ENCODE peak calls at places on chromosome 19, in four cellular contexts. One of them, this sample, is unnamed.

GRCh38 chr19:11138659-11139526 is 16.7 kb downstream of the SPC24 start:
- DNase-seq in kidney epithelial cell: peak; percentile 53
- DNase-seq in NCI-H748 treated with DMSO at 0.1 percent for 48 hours: no peak
- DNase-seq in aorta: peak; percentile 90
- DNase-seq in this sample: no peak

GRCh38 chr19:42284641-42285341 is 15.7 kb downstream of the CIC start:
- DNase-seq in kidney epithelial cell: no peak
- DNase-seq in NCI-H748 treated with DMSO at 0.1 percent for 48 hours: peak; percentile 50
- DNase-seq in aorta: no peak
- DNase-seq in this sample: no peak

GRCh38 chr19:51365211-51366049 is 758 bp downstream of the ETFB start:
- DNase-seq in NCI-H748 treated with DMSO at 0.1 percent for 48 hours: no peak
- DNase-seq in aorta: no peak
- DNase-seq in kidney epithelial cell: no peak
- DNase-seq in this sample: no peak

GRCh38 chr19:16406356-16406755 is 65.4 kb downstream of the EPS15L1 start:
- DNase-seq in kidney epithelial cell: no peak
- DNase-seq in aorta: no peak
- DNase-seq in NCI-H748 treated with DMSO at 0.1 percent for 48 hours: no peak
- DNase-seq in this sample: no peak

GRCh38 chr19:798415-799075 is 1.3 kb downstream of the PTBP1 start:
- DNase-seq in aorta: peak; percentile 52
- DNase-seq in NCI-H748 treated with DMSO at 0.1 percent for 48 hours: no peak
- DNase-seq in kidney epithelial cell: no peak
- DNase-seq in this sample: no peak

GRCh38 chr19:45448887-45449299 is 18.9 kb upstream of the FOSB start:
- DNase-seq in kidney epithelial cell: no peak
- DNase-seq in NCI-H748 treated with DMSO at 0.1 percent for 48 hours: no peak
- DNase-seq in aorta: no peak
- DNase-seq in this sample: no peak

GRCh38 chr19:4023600-4024398 is 16.3 kb downstream of the PIAS4 start:
- DNase-seq in aorta: no peak
- DNase-seq in NCI-H748 treated with DMSO at 0.1 percent for 48 hours: no peak
- DNase-seq in kidney epithelial cell: no peak
- DNase-seq in this sample: no peak

GRCh38 chr19:36047835-36048234 is 6.2 kb downstream of the THAP8 start:
- DNase-seq in NCI-H748 treated with DMSO at 0.1 percent for 48 hours: no peak
- DNase-seq in kidney epithelial cell: no peak
- DNase-seq in aorta: no peak
- DNase-seq in this sample: no peak

GRCh38 chr19:2186071-2186846 is 22.5 kb downstream of the DOT1L start:
- DNase-seq in kidney epithelial cell: no peak
- DNase-seq in aorta: peak; percentile 94
- DNase-seq in NCI-H748 treated with DMSO at 0.1 percent for 48 hours: no peak
- DNase-seq in this sample: peak; percentile 50

GRCh38 chr19:11355160-11356073 is at the start of gene PLPPR2:
- DNase-seq in kidney epithelial cell: no peak
- DNase-seq in aorta: peak; percentile 96
- DNase-seq in NCI-H748 treated with DMSO at 0.1 percent for 48 hours: peak; percentile 57
- DNase-seq in this sample: peak; percentile 92

GRCh38 chr19:16382775-16383543 is 58.3 kb downstream of the KLF2 start:
- DNase-seq in NCI-H748 treated with DMSO at 0.1 percent for 48 hours: no peak
- DNase-seq in kidney epithelial cell: peak; percentile 29
- DNase-seq in aorta: peak; percentile 92
- DNase-seq in this sample: peak; percentile 80

GRCh38 chr19:49749055-49749716 is 13.9 kb downstream of the TSKS start:
- DNase-seq in NCI-H748 treated with DMSO at 0.1 percent for 48 hours: no peak
- DNase-seq in aorta: no peak
- DNase-seq in kidney epithelial cell: no peak
- DNase-seq in this sample: no peak

GRCh38 chr19:47190167-47190727 is 40.8 kb downstream of the BBC3 start:
- DNase-seq in aorta: peak; percentile 86
- DNase-seq in NCI-H748 treated with DMSO at 0.1 percent for 48 hours: no peak
- DNase-seq in kidney epithelial cell: peak; percentile 67
- DNase-seq in this sample: no peak

GRCh38 chr19:45400192-45400591 is 4.7 kb downstream of the PPP1R13L start:
- DNase-seq in aorta: no peak
- DNase-seq in NCI-H748 treated with DMSO at 0.1 percent for 48 hours: no peak
- DNase-seq in kidney epithelial cell: no peak
- DNase-seq in this sample: no peak

GRCh38 chr19:14435320-14436050 is 2.4 kb downstream of the PKN1 start:
- DNase-seq in kidney epithelial cell: no peak
- DNase-seq in NCI-H748 treated with DMSO at 0.1 percent for 48 hours: no peak
- DNase-seq in aorta: no peak
- DNase-seq in this sample: no peak

GRCh38 chr19:47523473-47523872 is 8.6 kb upstream of the NAPA start:
- DNase-seq in NCI-H748 treated with DMSO at 0.1 percent for 48 hours: peak; percentile 10
- DNase-seq in aorta: no peak
- DNase-seq in kidney epithelial cell: no peak
- DNase-seq in this sample: no peak

GRCh38 chr19:18097217-18097992 is at the start of gene MAST3:
- DNase-seq in NCI-H748 treated with DMSO at 0.1 percent for 48 hours: peak; percentile 20
- DNase-seq in kidney epithelial cell: peak; percentile 18
- DNase-seq in aorta: peak; percentile 93
- DNase-seq in this sample: peak; percentile 66

GRCh38 chr19:19627716-19628498 is at the start of gene LPAR2:
- DNase-seq in kidney epithelial cell: no peak
- DNase-seq in aorta: no peak
- DNase-seq in NCI-H748 treated with DMSO at 0.1 percent for 48 hours: peak; percentile 43
- DNase-seq in this sample: no peak

GRCh38 chr19:48203227-48203793 is 32.8 kb downstream of the ZSWIM9 start:
- DNase-seq in kidney epithelial cell: no peak
- DNase-seq in NCI-H748 treated with DMSO at 0.1 percent for 48 hours: no peak
- DNase-seq in aorta: no peak
- DNase-seq in this sample: no peak

This sample was measured in NT2/D1.